ENCODE peak calls at places on chromosomes 13 and 19, in eight cellular contexts. G is HuH-7, W is M059J, H is left ventricle myocardium superior, X is mucosa of gallbladder, N is amniotic stem cell, M is IMR-90, K is LHCN-M2. D is an unnamed sample.

GRCh38 chr19:55962186-55962585 is 14.6 kb downstream of the NLRP8 start:
- DNase-seq in N (no peak), W (peak), H (no peak), X (no peak), G (no peak), K (no peak), M (no peak), D (no peak)

GRCh38 chr13:45055902-45056648 is 64.2 kb upstream of the GTF2F2 start:
- DNase-seq in W (peak), M (peak), H (no peak), K (peak), G (no peak), X (no peak), N (no peak), D (no peak)

GRCh38 chr19:38046254-38047047 is 139.4 kb downstream of the SIPA1L3 start:
- DNase-seq in W (no peak), H (no peak), N (no peak), G (no peak), K (no peak), X (no peak), M (no peak), D (no peak)

GRCh38 chr13:39588384-39588783 is 14.6 kb downstream of the LHFPL6 start:
- DNase-seq in K (no peak), G (no peak), H (no peak), W (no peak), N (no peak), X (no peak), M (peak), D (no peak)

GRCh38 chr13:21079761-21080730 is 18.7 kb upstream of the LATS2 start:
- DNase-seq in M (peak), W (peak), X (no peak), N (peak), H (no peak), G (no peak), K (peak), D (no peak)

GRCh38 chr13:112618501-112618900 is 30.5 kb upstream of the TUBGCP3 start:
- DNase-seq in G (no peak), M (no peak), H (no peak), W (no peak), X (no peak), N (no peak), K (no peak), D (no peak)

GRCh38 chr13:98327326-98328314 is 150.6 kb upstream of the RNF113B start:
- DNase-seq in N (no peak), X (no peak), K (no peak), G (no peak), M (peak), H (no peak), W (no peak), D (no peak)

GRCh38 chr13:41509996-41510395 is 52.6 kb downstream of the RGCC start:
- DNase-seq in W (no peak), M (no peak), K (no peak), X (no peak), G (no peak), H (no peak), N (no peak), D (no peak)

GRCh38 chr19:19997656-19998268 is 41.5 kb downstream of the ZNF682 start:
- DNase-seq in G (peak), M (no peak), H (peak), N (no peak), W (no peak), X (peak), K (peak), D (no peak)

GRCh38 chr13:19845758-19846157 is 17.7 kb downstream of the ZMYM5 start:
- DNase-seq in G (no peak), N (peak), K (peak), H (no peak), X (peak), W (peak), M (peak), D (no peak)

GRCh38 chr19:14118165-14119051 is 846 bp upstream of the PRKACA start:
- DNase-seq in G (no peak), H (peak), M (peak), N (no peak), K (peak), W (peak), X (peak), D (peak)

GRCh38 chr13:55439450-55439849 is 1701.3 kb upstream of the PRR20A start:
- DNase-seq in H (no peak), X (no peak), G (peak), W (no peak), K (no peak), M (no peak), N (no peak), D (peak)

GRCh38 chr19:49746206-49746958 is 16.7 kb downstream of the TSKS start:
- DNase-seq in W (no peak), K (no peak), G (peak), N (no peak), H (peak), M (no peak), X (peak), D (no peak)

GRCh38 chr19:36652958-36653357 is 13.7 kb downstream of the ZNF461 start:
- DNase-seq in N (no peak), W (no peak), H (no peak), K (no peak), X (no peak), M (no peak), G (no peak), D (no peak)

GRCh38 chr19:47280183-47280797 is 5.6 kb downstream of the INAFM1 start:
- DNase-seq in X (peak), W (peak), M (no peak), G (peak), K (no peak), N (no peak), H (no peak), D (no peak)

GRCh38 chr19:2048959-2049740 is 1.9 kb downstream of the MKNK2 start:
- DNase-seq in H (peak), N (no peak), M (no peak), X (no peak), K (no peak), W (peak), G (no peak), D (peak)

GRCh38 chr13:52048516-52048915 is 24.0 kb downstream of the UTP14C start:
- DNase-seq in W (no peak), K (peak), X (no peak), G (no peak), M (peak), N (no peak), H (no peak), D (no peak)

GRCh38 chr19:35310331-35310730 is 18.4 kb downstream of the MAG start:
- DNase-seq in W (no peak), G (no peak), N (no peak), M (no peak), K (no peak), X (no peak), H (no peak), D (no peak)

GRCh38 chr19:53945441-53945840 is 17.3 kb upstream of the CACNG8 start:
- DNase-seq in K (peak), X (no peak), N (no peak), W (peak), G (no peak), M (peak), H (no peak), D (no peak)

GRCh38 chr13:95571941-95572340 is 19.4 kb downstream of the CLDN10 start:
- DNase-seq in N (no peak), X (no peak), M (no peak), G (no peak), W (peak), H (no peak), K (no peak), D (peak)

GRCh38 chr13:40206241-40207109 is 460.0 kb downstream of the FOXO1 start:
- DNase-seq in M (peak), W (peak), X (peak), N (no peak), K (peak), H (no peak), G (no peak), D (no peak)

GRCh38 chr19:53511933-53512374 is 26.0 kb upstream of the ZNF331 start:
- DNase-seq in N (peak), K (peak), X (peak), W (peak), H (peak), M (peak), G (peak), D (peak)

GRCh38 chr19:49442793-49443365 is 1.6 kb upstream of the SLC17A7 start:
- DNase-seq in K (peak), H (peak), M (peak), G (peak), X (peak), W (peak), N (peak), D (peak)

GRCh38 chr19:24127601-24128000 is 40.6 kb downstream of the ZNF254 start:
- DNase-seq in K (no peak), N (no peak), X (no peak), H (no peak), W (no peak), G (no peak), M (no peak), D (no peak)

GRCh38 chr13:37226966-37227365 is 121.5 kb upstream of the CSNK1A1L start:
- DNase-seq in W (no peak), H (no peak), M (peak), K (no peak), N (peak), X (no peak), G (no peak), D (no peak)

GRCh38 chr19:40632311-40633036 is 31.3 kb downstream of the LTBP4 start:
- DNase-seq in M (no peak), G (no peak), K (no peak), X (no peak), W (no peak), N (no peak), H (no peak), D (no peak)

GRCh38 chr13:98691360-98691759 is 61.1 kb downstream of the SLC15A1 start:
- DNase-seq in N (no peak), K (no peak), W (no peak), G (no peak), M (no peak), H (no peak), X (no peak), D (peak)

GRCh38 chr13:101013245-101013644 is 338.6 kb upstream of the TMTC4 start:
- DNase-seq in W (no peak), K (peak), H (no peak), X (no peak), G (no peak), N (no peak), M (no peak), D (no peak)

GRCh38 chr19:4713384-4713951 is 10.2 kb downstream of the DPP9 start:
- DNase-seq in M (peak), X (peak), W (peak), H (peak), N (peak), K (peak), G (no peak), D (no peak)

GRCh38 chr19:8065489-8066261 is 13.1 kb downstream of the CCL25 start:
- DNase-seq in W (no peak), K (no peak), M (no peak), G (no peak), N (no peak), X (no peak), H (no peak), D (no peak)

GRCh38 chr19:50649433-50650391 is at the start of gene C19orf81:
- DNase-seq in G (no peak), H (no peak), K (peak), M (peak), X (no peak), W (peak), N (no peak), D (no peak)

GRCh38 chr13:75405976-75406703 is 75.8 kb downstream of the TBC1D4 start:
- DNase-seq in H (no peak), M (no peak), X (no peak), N (no peak), K (peak), G (no peak), W (no peak), D (peak)

GRCh38 chr19:53870485-53870844 is 2.8 kb downstream of the MYADM start:
- DNase-seq in X (peak), K (no peak), N (no peak), W (peak), H (no peak), M (no peak), G (peak), D (no peak)

GRCh38 chr13:79631260-79631659 is 150.3 kb downstream of the NDFIP2 start:
- DNase-seq in M (peak), N (peak), G (no peak), H (no peak), W (peak), X (peak), K (peak), D (no peak)

GRCh38 chr19:17385878-17386611 is 8.0 kb downstream of the CCDC194 start:
- DNase-seq in M (peak), N (no peak), W (peak), G (peak), X (peak), K (peak), H (peak), D (peak)

GRCh38 chr13:99605417-99606321 is 104.4 kb downstream of the TM9SF2 start:
- DNase-seq in H (peak), G (peak), X (peak), N (no peak), M (no peak), W (peak), K (peak), D (peak)

GRCh38 chr13:57665471-57665870 is 33.9 kb downstream of the PCDH17 start:
- DNase-seq in K (no peak), H (no peak), X (no peak), G (no peak), W (no peak), M (no peak), N (no peak), D (no peak)

GRCh38 chr19:41887711-41888382 is 4.9 kb downstream of the ARHGEF1 start:
- DNase-seq in M (peak), N (no peak), X (peak), G (peak), H (peak), K (no peak), W (peak), D (no peak)

GRCh38 chr13:114118763-114119123 is 13.7 kb downstream of the RASA3 start:
- DNase-seq in W (peak), X (no peak), H (peak), N (no peak), G (no peak), K (peak), M (peak), D (no peak)

GRCh38 chr13:51230473-51231105 is 8.4 kb downstream of the FAM124A start:
- DNase-seq in G (no peak), N (no peak), W (peak), M (peak), X (peak), H (peak), K (peak), D (no peak)